ENCODE peak calls at places on chromosomes 4 and X, in six cellular contexts. P, G, B, S, U and L are unnamed samples.

GRCh38 chr4:142519342-142519741 is 326.8 kb downstream of the INPP4B start:
- DNase-seq in P (no peak), G (no peak), B (no peak), S (peak), U (peak), L (no peak)

GRCh38 chr4:176927664-176928063 is 134.9 kb upstream of the VEGFC start:
- DNase-seq in P (no peak), G (peak), B (no peak), S (no peak), U (peak), L (no peak)

GRCh38 chrX:134761788-134762187 is 103.5 kb upstream of the PLAC1 start:
- DNase-seq in P (no peak), G (peak), B (no peak), S (peak), U (peak), L (peak)

GRCh38 chr4:53055274-53055673 is 193.2 kb downstream of the RASL11B start:
- DNase-seq in P (no peak), G (peak), B (no peak), S (peak), U (no peak), L (no peak)

GRCh38 chr4:136691607-136692006 is 840.7 kb downstream of the PCDH18 start:
- DNase-seq in P (no peak), G (no peak), B (no peak), S (no peak), U (no peak), L (no peak)

GRCh38 chr4:99852199-99852718 is 35.6 kb downstream of the DAPP1 start:
- DNase-seq in P (no peak), G (no peak), B (no peak), S (no peak), U (no peak), L (no peak)

GRCh38 chr4:108540536-108540935 is 79.8 kb upstream of the RPL34 start:
- DNase-seq in P (no peak), G (no peak), B (no peak), S (no peak), U (no peak), L (no peak)

GRCh38 chr4:156638332-156638731 is 333.3 kb downstream of the PDGFC start:
- DNase-seq in P (no peak), G (peak), B (no peak), S (no peak), U (no peak), L (no peak)

GRCh38 chrX:53088136-53088974 is 5.6 kb upstream of the KANTR start:
- DNase-seq in P (no peak), G (peak), B (peak), S (peak), U (peak), L (no peak)

GRCh38 chrX:48466696-48467095 is 3.4 kb downstream of the SLC38A5 start:
- DNase-seq in P (no peak), G (no peak), B (no peak), S (peak), U (no peak), L (no peak)
- H3K9ac ChIP-seq in P (no peak), G (no peak), B (no peak), S (no peak), U (no peak), L (no peak)

GRCh38 chr4:119785963-119786362 is 157.4 kb upstream of the PDE5A start:
- DNase-seq in P (peak), G (peak), B (no peak), S (no peak), U (peak), L (peak)
- TF ChIP-seq EZH2phosphoT487 in P (no peak), G (no peak), B (no peak), S (no peak), U (no peak), L (no peak)

DNA sequence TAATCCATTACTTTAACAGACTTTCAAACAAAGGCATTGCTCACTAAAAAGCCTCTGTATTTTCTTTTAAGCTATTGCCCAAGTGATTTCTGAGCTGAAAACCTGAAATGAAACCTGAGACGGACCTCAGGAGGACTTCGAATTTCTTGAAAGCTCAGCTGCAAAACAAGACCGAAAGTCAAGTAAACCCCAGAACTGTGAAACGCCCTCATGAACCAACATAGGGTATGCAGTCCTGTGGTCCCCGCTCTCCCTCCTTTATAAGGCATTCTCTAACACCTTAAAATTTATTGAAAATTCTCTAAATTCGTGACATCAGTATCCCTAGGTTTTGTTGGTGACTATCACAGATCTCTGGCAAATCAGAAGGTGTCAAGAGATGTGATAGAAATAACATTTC is 91.8 kb downstream of the SHISA3 start:
- DNase-seq in P (no peak), G (no peak), B (no peak), S (no peak), U (no peak), L (peak)
- H3K9ac ChIP-seq in P (no peak), G (no peak), B (no peak), S (no peak), U (no peak), L (peak)

GRCh38 chr4:183081116-183081469 is 18.0 kb upstream of the WWC2 start:
- DNase-seq in P (no peak), G (no peak), B (no peak), S (no peak), U (no peak), L (no peak)
- TF ChIP-seq EZH2phosphoT487 in P (no peak), G (no peak), B (no peak), S (no peak), U (no peak), L (no peak)

DNA sequence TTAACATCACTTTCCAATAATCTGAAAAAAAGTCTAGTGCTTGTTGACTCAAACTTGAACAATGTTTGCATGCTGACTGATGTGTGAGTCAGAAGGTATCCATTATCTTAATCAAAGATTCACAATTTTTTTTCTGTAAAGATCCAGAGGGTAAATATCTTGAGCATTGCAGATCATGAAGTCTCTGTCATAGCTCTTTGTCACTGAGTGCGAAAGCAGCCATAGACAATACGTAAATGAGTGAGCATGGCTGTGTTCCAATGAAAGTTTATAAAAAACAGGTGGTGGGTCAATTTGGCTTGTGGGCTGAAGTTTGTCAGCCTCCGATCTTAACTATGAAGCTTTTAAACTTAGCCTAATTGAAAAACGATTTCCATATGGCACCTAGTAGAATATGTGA is 37.7 kb downstream of the NHS start:
- DNase-seq in P (peak), G (peak), B (no peak), S (peak), U (peak), L (no peak)
- H3K9ac ChIP-seq in P (peak), G (peak), B (no peak), S (peak), U (peak), L (no peak)

GRCh38 chr4:96356591-96357360 is 516.9 kb downstream of the PDHA2 start:
- DNase-seq in P (no peak), G (no peak), B (no peak), S (no peak), U (no peak), L (no peak)

GRCh38 chr4:96355414-96355813 is 515.5 kb downstream of the PDHA2 start:
- DNase-seq in P (no peak), G (no peak), B (no peak), S (no peak), U (no peak), L (no peak)

GRCh38 chr4:96354036-96354712 is 514.3 kb downstream of the PDHA2 start:
- DNase-seq in P (no peak), G (no peak), B (no peak), S (no peak), U (no peak), L (peak)

GRCh38 chr4:96347582-96347981 is 507.7 kb downstream of the PDHA2 start:
- DNase-seq in P (no peak), G (no peak), B (no peak), S (no peak), U (no peak), L (no peak)

DNA sequence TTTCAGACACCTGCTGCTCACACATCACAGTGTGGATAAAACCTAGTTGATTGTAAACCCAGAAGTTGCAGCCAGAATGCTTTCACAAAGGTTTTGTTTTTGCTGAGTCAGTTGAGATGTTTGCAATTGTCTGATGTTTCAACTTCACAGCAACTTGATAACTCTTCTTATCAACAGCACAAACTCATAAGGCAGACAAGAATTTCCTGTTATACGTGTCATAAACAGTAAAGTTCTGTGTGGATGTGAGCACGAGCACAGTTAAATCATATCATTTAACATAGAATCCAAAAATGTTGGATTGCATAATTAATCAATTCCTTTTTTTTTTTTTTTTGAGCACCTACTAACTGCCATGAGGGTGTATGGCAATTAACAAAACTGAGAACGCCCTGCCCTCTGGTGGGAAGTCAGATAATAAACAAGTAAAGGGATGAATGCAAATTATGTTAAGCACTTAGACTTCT is 512.2 kb downstream of the PDHA2 start:
- DNase-seq in P (peak), G (no peak), B (peak), S (peak), U (peak), L (peak)
- TF ChIP-seq EZH2phosphoT487 in P (no peak), G (no peak), B (no peak), S (no peak), U (no peak), L (no peak)

GRCh38 chr4:69910016-69910782 is 20.7 kb upstream of the CSN1S1 start:
- DNase-seq in P (no peak), G (peak), B (no peak), S (no peak), U (no peak), L (no peak)
- H3K9ac ChIP-seq in P (no peak), G (no peak), B (no peak), S (no peak), U (no peak), L (no peak)

GRCh38 chr4:88697588-88698329 is at the start of gene NAP1L5:
- DNase-seq in P (peak), G (peak), B (peak), S (peak), U (no peak), L (no peak)

GRCh38 chr4:88697113-88697512 is 516 bp downstream of the NAP1L5 start:
- DNase-seq in P (no peak), G (peak), B (no peak), S (peak), U (no peak), L (no peak)

GRCh38 chr4:88702780-88703179 is 5.2 kb upstream of the NAP1L5 start:
- DNase-seq in P (no peak), G (no peak), B (no peak), S (no peak), U (no peak), L (no peak)

GRCh38 chr4:88696620-88697019 is 1.0 kb downstream of the NAP1L5 start:
- DNase-seq in P (no peak), G (peak), B (no peak), S (no peak), U (no peak), L (no peak)

GRCh38 chr4:88698539-88698938 is 910 bp upstream of the NAP1L5 start:
- DNase-seq in P (no peak), G (no peak), B (no peak), S (peak), U (no peak), L (no peak)
- TF ChIP-seq EZH2phosphoT487 in P (no peak), G (no peak), B (no peak), S (no peak), U (no peak), L (no peak)

GRCh38 chrX:139889760-139890159 is 43.1 kb downstream of the ATP11C start:
- DNase-seq in P (no peak), G (peak), B (no peak), S (no peak), U (peak), L (no peak)
- H3K9ac ChIP-seq in P (no peak), G (no peak), B (no peak), S (no peak), U (no peak), L (no peak)